ENCODE peak calls at places on chromosomes 3 and 15, in nine cellular contexts. One of them, this sample, is unnamed.

GRCh38 chr3:123791898-123792297 is 92.2 kb downstream of the MYLK start:
- DNase-seq in aorta: no peak
- DNase-seq in neural progenitor cell: no peak
- DNase-seq in brain microvascular endothelial cell: no peak
- DNase-seq in kidney: no peak
- DNase-seq in AG04449: no peak
- DNase-seq in pancreas: no peak
- DNase-seq in Peyer's patch: no peak
- DNase-seq in ovary: no peak
- DNase-seq in this sample: no peak

GRCh38 chr3:62445267-62445666 is 71.9 kb upstream of the FEZF2 start:
- DNase-seq in kidney: no peak
- DNase-seq in pancreas: no peak
- DNase-seq in brain microvascular endothelial cell: no peak
- DNase-seq in neural progenitor cell: no peak
- DNase-seq in AG04449: no peak
- DNase-seq in aorta: no peak
- DNase-seq in ovary: no peak
- DNase-seq in Peyer's patch: no peak
- DNase-seq in this sample: no peak

GRCh38 chr3:48306290-48306689 is 27.2 kb downstream of the SPINK8 start:
- DNase-seq in pancreas: no peak
- DNase-seq in aorta: no peak
- DNase-seq in kidney: no peak
- DNase-seq in ovary: no peak
- DNase-seq in neural progenitor cell: no peak
- DNase-seq in AG04449: no peak
- DNase-seq in brain microvascular endothelial cell: no peak
- DNase-seq in Peyer's patch: no peak
- DNase-seq in this sample: no peak

GRCh38 chr3:87696276-87697013 is 362.4 kb downstream of the CGGBP1 start:
- DNase-seq in brain microvascular endothelial cell: no peak
- DNase-seq in neural progenitor cell: peak
- DNase-seq in pancreas: no peak
- DNase-seq in AG04449: no peak
- DNase-seq in aorta: no peak
- DNase-seq in kidney: no peak
- DNase-seq in ovary: no peak
- DNase-seq in Peyer's patch: no peak
- DNase-seq in this sample: no peak

GRCh38 chr3:127365383-127365782 is 77.5 kb upstream of the PRR20G start:
- DNase-seq in neural progenitor cell: no peak
- DNase-seq in pancreas: no peak
- DNase-seq in ovary: no peak
- DNase-seq in aorta: no peak
- DNase-seq in AG04449: no peak
- DNase-seq in kidney: peak
- DNase-seq in Peyer's patch: no peak
- DNase-seq in brain microvascular endothelial cell: no peak
- DNase-seq in this sample: no peak

GRCh38 chr3:196422976-196423781 is 9.0 kb downstream of the UBXN7 start:
- DNase-seq in Peyer's patch: no peak
- DNase-seq in AG04449: no peak
- DNase-seq in kidney: peak
- DNase-seq in neural progenitor cell: no peak
- DNase-seq in aorta: peak
- DNase-seq in brain microvascular endothelial cell: no peak
- DNase-seq in ovary: no peak
- DNase-seq in pancreas: peak
- DNase-seq in this sample: no peak

GRCh38 chr15:89171136-89172072 is 50.0 kb downstream of the RLBP1 start:
- DNase-seq in aorta: no peak
- DNase-seq in Peyer's patch: peak
- DNase-seq in brain microvascular endothelial cell: peak
- DNase-seq in ovary: no peak
- DNase-seq in kidney: no peak
- DNase-seq in neural progenitor cell: peak
- DNase-seq in pancreas: no peak
- DNase-seq in AG04449: no peak
- DNase-seq in this sample: no peak

GRCh38 chr3:45319231-45320085 is 68.9 kb upstream of the LARS2 start:
- DNase-seq in AG04449: no peak
- DNase-seq in neural progenitor cell: no peak
- DNase-seq in pancreas: no peak
- DNase-seq in ovary: no peak
- DNase-seq in Peyer's patch: no peak
- DNase-seq in brain microvascular endothelial cell: no peak
- DNase-seq in aorta: no peak
- DNase-seq in kidney: no peak
- DNase-seq in this sample: no peak

GRCh38 chr15:62391565-62392262 is 226.6 kb upstream of the C2CD4B start:
- DNase-seq in Peyer's patch: no peak
- DNase-seq in neural progenitor cell: peak
- DNase-seq in brain microvascular endothelial cell: no peak
- DNase-seq in kidney: peak
- DNase-seq in pancreas: peak
- DNase-seq in aorta: peak
- DNase-seq in ovary: peak
- DNase-seq in AG04449: no peak
- DNase-seq in this sample: no peak

GRCh38 chr3:72338942-72339749 is 509.1 kb downstream of the SHQ1 start:
- DNase-seq in neural progenitor cell: no peak
- DNase-seq in pancreas: no peak
- DNase-seq in Peyer's patch: no peak
- DNase-seq in AG04449: peak
- DNase-seq in brain microvascular endothelial cell: peak
- DNase-seq in ovary: no peak
- DNase-seq in kidney: peak
- DNase-seq in aorta: peak
- DNase-seq in this sample: peak

GRCh38 chr3:185332026-185332735 is 30.8 kb upstream of the MAP3K13 start:
- DNase-seq in brain microvascular endothelial cell: peak
- DNase-seq in AG04449: peak
- DNase-seq in Peyer's patch: no peak
- DNase-seq in neural progenitor cell: no peak
- DNase-seq in aorta: no peak
- DNase-seq in ovary: no peak
- DNase-seq in pancreas: no peak
- DNase-seq in kidney: no peak
- DNase-seq in this sample: no peak

GRCh38 chr15:57611938-57612337 is 20.2 kb downstream of the MYZAP start:
- DNase-seq in brain microvascular endothelial cell: no peak
- DNase-seq in neural progenitor cell: peak
- DNase-seq in kidney: peak
- DNase-seq in ovary: peak
- DNase-seq in AG04449: no peak
- DNase-seq in pancreas: peak
- DNase-seq in aorta: no peak
- DNase-seq in Peyer's patch: no peak
- DNase-seq in this sample: peak

GRCh38 chr15:54149115-54149531 is 170.9 kb downstream of the UNC13C start:
- DNase-seq in brain microvascular endothelial cell: no peak
- DNase-seq in AG04449: no peak
- DNase-seq in aorta: no peak
- DNase-seq in pancreas: no peak
- DNase-seq in Peyer's patch: no peak
- DNase-seq in ovary: no peak
- DNase-seq in kidney: no peak
- DNase-seq in neural progenitor cell: no peak
- DNase-seq in this sample: no peak

GRCh38 chr3:12629560-12629959 is 34.4 kb downstream of the RAF1 start:
- DNase-seq in pancreas: no peak
- DNase-seq in neural progenitor cell: no peak
- DNase-seq in aorta: no peak
- DNase-seq in ovary: no peak
- DNase-seq in kidney: no peak
- DNase-seq in AG04449: no peak
- DNase-seq in Peyer's patch: no peak
- DNase-seq in brain microvascular endothelial cell: no peak
- DNase-seq in this sample: no peak

GRCh38 chr15:84811151-84811550 is 6.0 kb upstream of the ALPK3 start:
- DNase-seq in Peyer's patch: no peak
- DNase-seq in neural progenitor cell: no peak
- DNase-seq in brain microvascular endothelial cell: no peak
- DNase-seq in ovary: no peak
- DNase-seq in aorta: no peak
- DNase-seq in AG04449: no peak
- DNase-seq in pancreas: no peak
- DNase-seq in kidney: no peak
- DNase-seq in this sample: no peak

GRCh38 chr15:36643551-36643950 is 64.1 kb downstream of the CDIN1 start:
- DNase-seq in brain microvascular endothelial cell: peak
- DNase-seq in kidney: no peak
- DNase-seq in pancreas: no peak
- DNase-seq in ovary: no peak
- DNase-seq in Peyer's patch: no peak
- DNase-seq in neural progenitor cell: peak
- DNase-seq in aorta: no peak
- DNase-seq in AG04449: no peak
- DNase-seq in this sample: no peak

GRCh38 chr3:169966951-169967915 is 626 bp downstream of the SEC62 start:
- DNase-seq in aorta: peak
- DNase-seq in AG04449: no peak
- DNase-seq in brain microvascular endothelial cell: peak
- DNase-seq in pancreas: peak
- DNase-seq in Peyer's patch: peak
- DNase-seq in kidney: peak
- DNase-seq in ovary: peak
- DNase-seq in neural progenitor cell: peak
- DNase-seq in this sample: no peak

DNA sequence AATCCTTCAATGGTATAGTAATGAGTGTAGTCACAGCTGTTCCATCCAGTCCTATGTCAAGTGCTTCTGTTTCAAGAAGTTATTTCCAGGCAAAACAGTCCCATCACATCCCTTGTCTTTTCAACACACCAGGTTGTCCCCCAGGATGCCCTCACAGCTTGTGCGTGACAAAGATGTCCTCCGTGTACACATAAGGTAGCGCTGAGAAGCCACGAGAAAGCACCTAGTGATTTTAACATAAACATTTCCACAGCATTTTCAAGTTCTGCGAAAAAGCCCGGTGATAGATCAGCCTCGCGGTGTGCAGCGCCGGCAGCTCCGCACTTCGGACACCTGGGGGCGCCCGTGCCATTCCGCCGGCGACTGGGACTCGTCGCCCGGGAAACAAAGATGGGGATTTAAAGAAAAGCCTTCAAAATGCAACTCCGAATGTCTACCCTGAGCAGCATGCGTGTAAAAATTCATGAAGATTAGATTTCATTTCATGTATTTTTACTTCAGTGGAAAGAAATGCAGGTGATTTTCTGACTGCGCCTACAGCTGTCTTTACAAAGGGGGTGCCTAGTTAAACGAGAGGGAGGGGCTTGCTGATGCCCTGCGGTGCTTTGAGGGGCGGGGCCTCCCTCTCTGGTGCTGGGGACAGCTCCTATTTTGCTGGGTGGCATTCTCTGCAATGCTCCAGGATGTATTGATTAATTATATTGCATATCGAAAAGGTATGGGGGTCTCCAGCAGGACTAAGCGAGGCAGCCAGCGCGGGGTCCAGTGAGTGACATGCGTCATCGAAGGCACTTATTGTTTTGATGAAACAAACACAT is 49.9 kb downstream of the KY start:
- DNase-seq in ovary: peak
- DNase-seq in AG04449: no peak
- DNase-seq in brain microvascular endothelial cell: peak
- DNase-seq in aorta: peak
- DNase-seq in Peyer's patch: peak
- DNase-seq in pancreas: peak
- DNase-seq in neural progenitor cell: peak
- DNase-seq in kidney: peak
- DNase-seq in this sample: peak
- H3K4me3 ChIP-seq in ovary: peak
- H3K4me3 ChIP-seq in AG04449: peak
- H3K4me3 ChIP-seq in brain microvascular endothelial cell: peak
- H3K4me3 ChIP-seq in aorta: no peak
- H3K4me3 ChIP-seq in Peyer's patch: no peak
- H3K4me3 ChIP-seq in pancreas: no peak
- H3K4me3 ChIP-seq in neural progenitor cell: peak
- H3K4me3 ChIP-seq in kidney: no peak
- H3K4me3 ChIP-seq in this sample: peak

GRCh38 chr15:68621535-68621934 is 42.7 kb downstream of the CORO2B start:
- DNase-seq in neural progenitor cell: no peak
- DNase-seq in AG04449: no peak
- DNase-seq in aorta: no peak
- DNase-seq in pancreas: no peak
- DNase-seq in Peyer's patch: no peak
- DNase-seq in kidney: no peak
- DNase-seq in brain microvascular endothelial cell: no peak
- DNase-seq in ovary: no peak
- DNase-seq in this sample: no peak
- H3K4me3 ChIP-seq in neural progenitor cell: no peak
- H3K4me3 ChIP-seq in AG04449: no peak
- H3K4me3 ChIP-seq in aorta: no peak
- H3K4me3 ChIP-seq in pancreas: no peak
- H3K4me3 ChIP-seq in Peyer's patch: no peak
- H3K4me3 ChIP-seq in kidney: no peak
- H3K4me3 ChIP-seq in brain microvascular endothelial cell: no peak
- H3K4me3 ChIP-seq in ovary: no peak
- H3K4me3 ChIP-seq in this sample: no peak

GRCh38 chr3:149131594-149131993 is 2.2 kb downstream of the HPS3 start:
- DNase-seq in pancreas: no peak
- DNase-seq in Peyer's patch: no peak
- DNase-seq in kidney: no peak
- DNase-seq in ovary: no peak
- DNase-seq in brain microvascular endothelial cell: no peak
- DNase-seq in aorta: no peak
- DNase-seq in neural progenitor cell: no peak
- DNase-seq in AG04449: no peak
- DNase-seq in this sample: no peak
- H3K4me3 ChIP-seq in pancreas: no peak
- H3K4me3 ChIP-seq in Peyer's patch: peak
- H3K4me3 ChIP-seq in kidney: peak
- H3K4me3 ChIP-seq in ovary: no peak
- H3K4me3 ChIP-seq in brain microvascular endothelial cell: no peak
- H3K4me3 ChIP-seq in aorta: no peak
- H3K4me3 ChIP-seq in neural progenitor cell: no peak
- H3K4me3 ChIP-seq in AG04449: no peak
- H3K4me3 ChIP-seq in this sample: peak

DNA sequence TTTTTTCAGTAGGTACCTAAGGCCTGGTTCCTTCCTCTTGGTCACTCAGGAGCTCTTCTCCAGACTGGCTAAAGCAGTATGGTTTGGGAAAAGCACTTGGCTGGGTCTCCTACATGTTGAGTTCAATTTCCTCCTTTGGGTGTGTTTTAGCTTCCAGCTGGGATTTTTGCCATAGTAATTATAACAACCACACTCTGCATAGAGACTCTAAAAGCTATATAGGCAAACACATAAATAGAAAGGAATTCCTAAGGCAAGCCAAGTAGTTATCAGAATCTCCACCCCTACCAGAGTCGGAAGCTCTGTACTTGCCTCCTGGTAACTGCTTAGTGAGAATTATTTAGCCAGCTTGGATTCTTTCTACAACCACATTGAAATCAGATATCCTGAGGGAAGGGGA is 48.6 kb downstream of the FOXL2 start:
- DNase-seq in AG04449: no peak
- DNase-seq in neural progenitor cell: no peak
- DNase-seq in Peyer's patch: no peak
- DNase-seq in aorta: no peak
- DNase-seq in ovary: no peak
- DNase-seq in kidney: no peak
- DNase-seq in brain microvascular endothelial cell: peak
- DNase-seq in pancreas: no peak
- DNase-seq in this sample: peak
- H3K4me3 ChIP-seq in AG04449: no peak
- H3K4me3 ChIP-seq in neural progenitor cell: no peak
- H3K4me3 ChIP-seq in Peyer's patch: no peak
- H3K4me3 ChIP-seq in aorta: no peak
- H3K4me3 ChIP-seq in ovary: no peak
- H3K4me3 ChIP-seq in kidney: no peak
- H3K4me3 ChIP-seq in brain microvascular endothelial cell: no peak
- H3K4me3 ChIP-seq in pancreas: no peak
- H3K4me3 ChIP-seq in this sample: no peak

This sample was measured in retinal pigment epithelial cell.